ENCODE peak calls at places on chromosomes 13 and 19, in nine cellular contexts. J is myocyte, M is endodermal cell, K is A673, N is caudate nucleus, Q is heart right ventricle, D is kidney tubule cell, H is cardiac fibroblast, A is right lobe of liver. T is an unnamed sample.

GRCh38 chr13:114167445-114167844 is 11.6 kb upstream of the CFAP97D2 start:
- DNase-seq in J (no peak), M (no peak), K (peak; percentile 50), N (no peak), Q (no peak), D (no peak), H (no peak), A (no peak), T (no peak)

GRCh38 chr13:44906230-44906629 is 83.0 kb downstream of the NUFIP1 start:
- DNase-seq in J (no peak), M (no peak), K (no peak), N (no peak), Q (no peak), D (no peak), H (no peak), A (no peak), T (no peak)

GRCh38 chr19:33865306-33865705 is 68.6 kb downstream of the KCTD15 start:
- DNase-seq in J (no peak), M (no peak), K (no peak), N (no peak), Q (no peak), D (no peak), H (no peak), A (no peak), T (no peak)

GRCh38 chr13:109494955-109495354 is 291.4 kb downstream of the IRS2 start:
- DNase-seq in J (no peak), M (no peak), K (peak; percentile 85), N (no peak), Q (no peak), D (no peak), H (peak; percentile 96), A (no peak), T (peak; percentile 73)

GRCh38 chr13:25836709-25837316 is 215.0 kb downstream of the SHISA2 start:
- DNase-seq in J (no peak), M (no peak), K (no peak), N (no peak), Q (no peak), D (peak; percentile 21), H (no peak), A (no peak), T (no peak)

GRCh38 chr19:44050740-44051653 is 839 bp upstream of the ZNF223 start:
- DNase-seq in J (no peak), M (no peak), K (peak; percentile 1), N (peak; percentile 39), Q (no peak), D (peak; percentile 36), H (peak; percentile 8), A (no peak), T (peak; percentile 2)

GRCh38 chr13:76944457-76944856 is 3.9 kb upstream of the ACOD1 start:
- DNase-seq in J (peak; percentile 31), M (no peak), K (no peak), N (no peak), Q (no peak), D (no peak), H (peak; percentile 78), A (no peak), T (peak; percentile 77)

GRCh38 chr13:99386911-99387788 is 80.0 kb upstream of the GPR183 start:
- DNase-seq in J (peak; percentile 75), M (peak; percentile 95), K (peak; percentile 64), N (no peak), Q (peak; percentile 62), D (peak; percentile 49), H (peak; percentile 46), A (no peak), T (no peak)

T was measured in amniotic epithelial cell.